ENCODE peak calls at places on chromosome 9, in six cellular contexts. P is left ventricle myocardium inferior, M is astrocyte of the spinal cord, G is fibroblast of lung, K is nephron progenitor cell, T is GM10248. J is an unnamed sample.

GRCh38 chr9:71826289-71826688 is 58.0 kb upstream of the CEMIP2 start:
- DNase-seq in P (no peak), M (no peak), G (peak; percentile 20), K (no peak), T (no peak), J (no peak)

GRCh38 chr9:110443146-110443877 is 105.6 kb upstream of the TXNDC8 start:
- DNase-seq in P (no peak), M (peak; percentile 63), G (peak; percentile 76), K (no peak), T (no peak), J (no peak)

GRCh38 chr9:82418334-82418733 is 429.8 kb downstream of the SPATA31D1 start:
- DNase-seq in P (no peak), M (peak; percentile 10), G (peak; percentile 64), K (no peak), T (no peak), J (no peak)

GRCh38 chr9:136110082-136111061 is 8.3 kb downstream of the TMEM250 start:
- DNase-seq in P (no peak), M (peak; percentile 31), G (peak; percentile 21), K (no peak), T (no peak), J (no peak)

GRCh38 chr9:12972608-12973589 is 198.1 kb downstream of the LURAP1L start:
- DNase-seq in P (peak; percentile 29), M (peak; percentile 52), G (peak; percentile 48), K (no peak), T (no peak), J (no peak)

GRCh38 chr9:15304620-15305019 is 2.4 kb downstream of the TTC39B start:
- DNase-seq in P (no peak), M (no peak), G (no peak), K (no peak), T (peak; percentile 33), J (no peak)

GRCh38 chr9:98383758-98384157 is 128.3 kb upstream of the TBC1D2 start:
- DNase-seq in P (no peak), M (no peak), G (no peak), K (no peak), T (no peak), J (no peak)

GRCh38 chr9:95237336-95237735 is 80.2 kb downstream of the FANCC start:
- DNase-seq in P (no peak), M (no peak), G (no peak), K (no peak), T (no peak), J (no peak)

GRCh38 chr9:77218612-77219011 is 41.3 kb downstream of the VPS13A start:
- DNase-seq in P (no peak), M (peak; percentile 55), G (peak; percentile 79), K (no peak), T (no peak), J (no peak)

GRCh38 chr9:37618817-37619216 is 26.4 kb upstream of the TOMM5 start:
- DNase-seq in P (no peak), M (peak; percentile 8), G (peak; percentile 70), K (no peak), T (no peak), J (no peak)

GRCh38 chr9:31671011-31671410 is 713.4 kb upstream of the ACO1 start:
- DNase-seq in P (no peak), M (no peak), G (no peak), K (no peak), T (no peak), J (no peak)

GRCh38 chr9:114218264-114219120 is 63.2 kb downstream of the COL27A1 start:
- DNase-seq in P (no peak), M (peak; percentile 33), G (no peak), K (no peak), T (no peak), J (no peak)

GRCh38 chr9:76441551-76442322 is 17.2 kb upstream of the GCNT1 start:
- DNase-seq in P (no peak), M (peak; percentile 90), G (peak; percentile 97), K (no peak), T (peak; percentile 32), J (peak; percentile 31)

GRCh38 chr9:79382468-79382867 is 189.3 kb upstream of the TLE4 start:
- DNase-seq in P (no peak), M (no peak), G (peak; percentile 77), K (no peak), T (no peak), J (no peak)

GRCh38 chr9:33426843-33427293 is 20.5 kb downstream of the AQP3 start:
- DNase-seq in P (no peak), M (no peak), G (peak; percentile 12), K (no peak), T (no peak), J (no peak)

GRCh38 chr9:109856785-109857184 is 76.8 kb downstream of the PALM2AKAP2 start:
- DNase-seq in P (peak; percentile 84), M (no peak), G (peak; percentile 41), K (peak; percentile 4), T (no peak), J (no peak)

GRCh38 chr9:121503443-121503842 is 3.8 kb upstream of the GGTA1 start:
- DNase-seq in P (no peak), M (no peak), G (no peak), K (no peak), T (no peak), J (no peak)

GRCh38 chr9:91903126-91903911 is 46.7 kb downstream of the ROR2 start:
- DNase-seq in P (no peak), M (no peak), G (no peak), K (no peak), T (no peak), J (no peak)

GRCh38 chr9:125701351-125701750 is 5.7 kb downstream of the MAPKAP1 start:
- DNase-seq in P (no peak), M (peak; percentile 68), G (peak; percentile 92), K (no peak), T (peak; percentile 31), J (no peak)

GRCh38 chr9:81559197-81559596 is 130.2 kb downstream of the TLE1 start:
- DNase-seq in P (no peak), M (no peak), G (no peak), K (no peak), T (no peak), J (no peak)

GRCh38 chr9:69554945-69555344 is 117.2 kb downstream of the APBA1 start:
- DNase-seq in P (no peak), M (peak; percentile 76), G (peak; percentile 91), K (no peak), T (no peak), J (no peak)

GRCh38 chr9:36163049-36163839 is 5.9 kb upstream of the CCIN start:
- DNase-seq in P (peak; percentile 72), M (peak; percentile 96), G (peak; percentile 94), K (peak; percentile 57), T (no peak), J (no peak)

GRCh38 chr9:89864731-89865130 is 259.9 kb downstream of the GADD45G start:
- DNase-seq in P (no peak), M (no peak), G (no peak), K (no peak), T (no peak), J (no peak)

GRCh38 chr9:3517377-3518048 is 8.3 kb downstream of the RFX3 start:
- DNase-seq in P (no peak), M (no peak), G (no peak), K (no peak), T (no peak), J (no peak)

GRCh38 chr9:32413424-32413823 is 29.0 kb downstream of the ACO1 start:
- DNase-seq in P (no peak), M (peak; percentile 33), G (no peak), K (no peak), T (no peak), J (no peak)

GRCh38 chr9:38360880-38361836 is 31.3 kb upstream of the ALDH1B1 start:
- DNase-seq in P (no peak), M (peak; percentile 21), G (peak; percentile 28), K (no peak), T (no peak), J (no peak)

GRCh38 chr9:36487482-36488321 is 85.0 kb upstream of the MELK start:
- DNase-seq in P (peak; percentile 92), M (peak; percentile 93), G (peak; percentile 91), K (peak; percentile 91), T (peak; percentile 95), J (peak; percentile 97)

DNA sequence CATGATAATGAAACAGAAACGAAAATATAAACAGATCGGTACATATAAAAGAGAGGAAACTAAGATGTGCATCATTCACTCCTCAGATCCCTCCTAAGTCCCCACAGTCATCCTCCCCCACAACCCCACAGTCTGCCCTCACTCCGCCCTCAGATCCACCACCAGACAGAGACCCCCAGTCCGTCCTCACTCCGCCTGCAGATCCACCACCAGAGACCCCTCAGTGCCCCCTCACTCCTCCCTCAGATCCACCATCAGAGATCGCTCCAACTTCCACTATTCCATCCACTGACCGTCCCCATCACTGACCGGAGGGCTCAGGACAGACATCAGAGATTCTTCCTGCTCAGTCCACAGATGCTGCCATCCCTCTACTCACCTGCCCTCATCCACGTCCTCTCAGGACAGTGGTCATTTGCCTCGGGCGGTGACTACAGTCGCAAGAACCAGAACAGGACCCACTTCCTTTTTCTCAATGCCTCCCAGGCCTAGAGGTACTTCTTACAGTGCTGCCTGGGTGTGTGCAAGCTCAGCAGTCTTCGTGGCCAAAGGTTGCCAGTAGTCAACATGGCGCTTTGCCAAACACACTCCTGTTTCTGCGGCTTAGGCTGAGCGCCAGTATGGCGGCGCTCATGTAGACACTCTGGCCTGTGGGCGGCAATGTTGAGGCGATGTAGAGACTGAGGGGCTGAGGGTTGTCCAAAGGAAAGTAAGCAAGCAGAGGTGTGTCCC is 8.3 kb upstream of the SPATA31C1 start:
- DNase-seq in P (no peak), M (no peak), G (no peak), K (no peak), T (no peak), J (no peak)
- TF ChIP-seq CTCF in P (no peak), M (no peak), G (no peak), K (no peak), T (no peak), J (no peak)

DNA sequence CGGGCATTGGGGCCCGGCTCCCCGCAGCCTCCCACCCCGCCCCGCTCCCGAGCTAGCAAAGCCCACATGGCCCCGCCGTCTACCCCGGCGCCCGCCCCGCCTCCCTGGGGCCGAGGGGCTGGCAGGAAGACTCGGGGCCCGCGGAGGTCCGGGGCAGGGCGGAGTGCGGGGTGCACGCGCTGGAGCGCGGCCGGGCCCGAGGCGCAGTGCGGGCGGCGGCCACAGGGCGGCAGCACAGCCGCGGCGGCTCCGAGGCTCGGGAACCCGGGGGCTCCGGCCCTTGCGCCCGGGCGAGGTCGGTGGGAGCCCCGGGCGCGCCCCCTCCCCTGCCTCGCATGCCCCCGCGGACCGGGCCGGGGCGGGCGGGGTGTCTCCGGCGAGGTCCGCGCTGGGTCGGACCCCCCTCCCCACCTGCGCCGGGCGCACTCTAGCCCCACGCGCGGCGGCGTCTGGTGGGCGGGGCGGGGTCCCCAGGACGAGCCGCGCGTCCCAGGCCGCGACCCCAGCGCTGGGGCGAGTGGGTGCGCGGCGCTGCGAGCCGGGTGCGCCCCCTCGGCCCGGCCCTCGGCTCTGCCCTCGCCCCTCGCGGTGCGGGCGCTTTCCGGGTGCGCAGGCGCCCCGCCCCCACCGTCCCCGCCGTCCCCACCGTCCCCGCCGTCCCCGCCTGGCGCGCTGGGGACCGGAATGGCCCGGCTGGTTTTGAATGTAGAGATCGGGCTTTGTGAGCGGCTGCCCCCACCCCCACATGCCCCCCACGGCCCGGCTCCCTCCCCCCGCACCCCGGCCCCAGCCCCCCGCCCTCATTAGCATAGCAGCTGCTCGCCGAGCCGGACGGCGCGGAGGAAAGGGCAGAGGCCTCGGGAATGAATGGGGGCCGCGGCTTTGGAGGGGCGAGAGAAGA is 6.5 kb downstream of the NRARP start:
- DNase-seq in P (no peak), M (no peak), G (no peak), K (peak; percentile 78), T (peak; percentile 89), J (peak; percentile 96)
- TF ChIP-seq CTCF in P (peak; percentile 77), M (peak; percentile 45), G (peak; percentile 4), K (no peak), T (peak; percentile 92), J (peak; percentile 98)

GRCh38 chr9:128825923-128826702 is 3.5 kb downstream of the SPOUT1 start:
- DNase-seq in P (no peak), M (no peak), G (no peak), K (no peak), T (no peak), J (no peak)
- TF ChIP-seq CTCF in P (no peak), M (no peak), G (no peak), K (no peak), T (no peak), J (no peak)

GRCh38 chr9:131422241-131422792 is 28.4 kb downstream of the PRRC2B start:
- DNase-seq in P (peak; percentile 25), M (no peak), G (no peak), K (no peak), T (no peak), J (no peak)
- TF ChIP-seq CTCF in P (peak; percentile 55), M (peak; percentile 20), G (peak; percentile 8), K (no peak), T (no peak), J (no peak)